ENCODE peak calls at places on chromosome 1, in ten cellular contexts. O is lower leg skin, Z is psoas muscle, F is choroid plexus epithelial cell, B is GM12865, C is H7, M is cardiac fibroblast, Y is epithelial cell of esophagus, K is SK-N-MC, L is astrocyte of the cerebellum. G is an unnamed sample.

GRCh38 chr1:11078631-11079030 is 18.8 kb upstream of the SRM start:
- DNase-seq in K (no peak), Y (no peak), C (no peak), F (no peak), Z (no peak), L (no peak), M (no peak), B (no peak), O (no peak), G (no peak)

GRCh38 chr1:86825294-86825693 is 88.6 kb downstream of the SELENOF start:
- DNase-seq in K (no peak), B (no peak), F (peak), Y (no peak), M (peak), Z (no peak), O (no peak), C (no peak), L (peak), G (no peak)

GRCh38 chr1:212229654-212230053 is 55.6 kb upstream of the PPP2R5A start:
- DNase-seq in M (peak), K (no peak), Y (peak), C (no peak), B (no peak), Z (no peak), F (peak), L (no peak), O (no peak), G (no peak)

GRCh38 chr1:29415156-29415830 is 179.0 kb downstream of the PTPRU start:
- DNase-seq in K (no peak), O (no peak), M (no peak), L (no peak), B (peak), Y (no peak), C (peak), Z (no peak), F (peak), G (no peak)

GRCh38 chr1:192263436-192263835 is 53.4 kb upstream of the RGS21 start:
- DNase-seq in B (no peak), Z (no peak), K (no peak), M (peak), L (peak), Y (peak), C (no peak), F (peak), O (no peak), G (no peak)

GRCh38 chr1:36212782-36213181 is 11.5 kb upstream of the THRAP3 start:
- DNase-seq in C (no peak), Z (no peak), B (no peak), O (no peak), Y (peak), L (no peak), M (no peak), F (no peak), K (no peak), G (no peak)

GRCh38 chr1:98410082-98410481 is 251.4 kb upstream of the SNX7 start:
- DNase-seq in C (no peak), F (no peak), B (no peak), Z (no peak), K (no peak), Y (no peak), M (no peak), L (no peak), O (no peak), G (no peak)

GRCh38 chr1:15592285-15592684 is 7.4 kb upstream of the AGMAT start:
- DNase-seq in K (no peak), B (no peak), F (no peak), Y (peak), C (no peak), O (peak), Z (no peak), M (no peak), L (no peak), G (no peak)

GRCh38 chr1:16984717-16985116 is 4.3 kb upstream of the MFAP2 start:
- DNase-seq in M (peak), Z (peak), O (peak), C (peak), F (peak), K (no peak), Y (peak), B (no peak), L (peak), G (no peak)

GRCh38 chr1:203673550-203674411 is 47.1 kb downstream of the ATP2B4 start:
- DNase-seq in Z (peak), O (peak), Y (peak), F (peak), B (peak), K (no peak), L (peak), C (peak), M (peak), G (no peak)

GRCh38 chr1:239870194-239870593 is 221.5 kb upstream of the FMN2 start:
- DNase-seq in Z (no peak), L (no peak), C (no peak), K (no peak), B (no peak), Y (no peak), F (no peak), M (no peak), O (no peak), G (no peak)

GRCh38 chr1:110412576-110412975 is 5.1 kb upstream of the LAMTOR5 start:
- DNase-seq in K (no peak), Y (peak), F (peak), C (peak), M (peak), L (peak), O (peak), B (peak), Z (peak), G (peak)

GRCh38 chr1:167016090-167016750 is 27.1 kb downstream of the MAEL start:
- DNase-seq in K (no peak), L (no peak), F (no peak), M (no peak), C (no peak), O (no peak), Z (no peak), Y (no peak), B (no peak), G (no peak)

GRCh38 chr1:210342986-210343780 is 14.5 kb downstream of the HHAT start:
- DNase-seq in B (peak), C (no peak), O (no peak), M (no peak), K (no peak), Z (no peak), Y (no peak), F (no peak), L (no peak), G (no peak)

GRCh38 chr1:175097361-175097760 is 29.7 kb downstream of the TNN start:
- DNase-seq in F (no peak), Y (no peak), O (no peak), C (no peak), Z (no peak), M (no peak), K (no peak), L (no peak), B (no peak), G (no peak)

GRCh38 chr1:3772715-3773571 is at the start of gene SMIM1:
- DNase-seq in F (peak), K (no peak), B (no peak), Z (no peak), C (no peak), Y (no peak), M (no peak), O (no peak), L (no peak), G (peak)

GRCh38 chr1:98304888-98305287 is 356.6 kb upstream of the SNX7 start:
- DNase-seq in K (no peak), F (peak), O (no peak), L (no peak), Z (no peak), B (no peak), C (no peak), Y (no peak), M (no peak), G (no peak)

GRCh38 chr1:62727656-62728396 is 39.6 kb upstream of the DOCK7 start:
- DNase-seq in K (no peak), Z (no peak), B (no peak), M (no peak), C (no peak), O (no peak), F (no peak), Y (no peak), L (no peak), G (no peak)

GRCh38 chr1:113278371-113278770 is 111.9 kb upstream of the MAGI3 start:
- DNase-seq in Z (no peak), B (no peak), M (no peak), F (no peak), O (no peak), C (no peak), L (no peak), K (no peak), Y (no peak), G (no peak)

GRCh38 chr1:71196685-71197084 is 115.8 kb upstream of the ZRANB2 start:
- DNase-seq in O (no peak), K (peak), L (peak), B (no peak), F (peak), C (no peak), Y (peak), Z (no peak), M (peak), G (no peak)

GRCh38 chr1:43968348-43968948 is 1.4 kb upstream of the DPH2 start:
- DNase-seq in M (peak), C (peak), F (peak), Y (peak), K (no peak), L (peak), O (no peak), B (peak), Z (no peak), G (no peak)

GRCh38 chr1:184757406-184757805 is 2.7 kb upstream of the EDEM3 start:
- DNase-seq in F (no peak), C (no peak), K (no peak), Y (no peak), O (no peak), M (no peak), L (no peak), B (no peak), Z (no peak), G (no peak)

GRCh38 chr1:86705633-86705985 is 1.2 kb downstream of the SH3GLB1 start:
- DNase-seq in M (peak), Z (no peak), C (no peak), Y (peak), B (no peak), F (peak), K (no peak), O (peak), L (no peak), G (no peak)

GRCh38 chr1:241950390-241950789 is 7.2 kb upstream of the BECN2 start:
- DNase-seq in K (peak), Z (no peak), B (no peak), F (no peak), O (no peak), M (no peak), C (no peak), L (no peak), Y (peak), G (no peak)

GRCh38 chr1:214086945-214087344 is 99.2 kb downstream of the PROX1 start:
- DNase-seq in F (no peak), Z (no peak), O (no peak), L (no peak), B (no peak), Y (no peak), K (no peak), C (no peak), M (no peak), G (no peak)

GRCh38 chr1:147389532-147390184 is 147.2 kb downstream of the CHD1L start:
- DNase-seq in C (peak), Y (peak), B (peak), O (no peak), L (peak), M (peak), K (no peak), F (peak), Z (no peak), G (no peak)

GRCh38 chr1:8021676-8022266 is 4.3 kb downstream of the ERRFI1 start:
- DNase-seq in C (no peak), B (no peak), O (no peak), L (no peak), F (peak), M (peak), Z (no peak), K (no peak), Y (no peak), G (no peak)
- H3K4me3 ChIP-seq in C (no peak), B (no peak), O (no peak), L (peak), F (peak), M (peak), Z (no peak), K (no peak), Y (peak), G (peak)

GRCh38 chr1:202014060-202014459 is 3.7 kb downstream of the ELF3 start:
- DNase-seq in M (no peak), L (no peak), Y (no peak), C (no peak), K (no peak), B (no peak), F (no peak), O (no peak), Z (no peak), G (no peak)
- H3K4me3 ChIP-seq in M (no peak), L (no peak), Y (no peak), C (no peak), K (no peak), B (no peak), F (no peak), O (no peak), Z (no peak), G (peak)

GRCh38 chr1:45542591-45542990 is 8.0 kb upstream of the AKR1A1 start:
- DNase-seq in F (no peak), Z (no peak), M (no peak), L (no peak), C (no peak), B (no peak), K (no peak), O (no peak), Y (no peak), G (peak)
- H3K4me3 ChIP-seq in F (no peak), Z (no peak), M (no peak), L (no peak), C (no peak), B (no peak), K (no peak), O (no peak), Y (no peak), G (no peak)

GRCh38 chr1:232143315-232143886 is 486.5 kb downstream of the SIPA1L2 start:
- DNase-seq in K (no peak), O (no peak), Z (no peak), M (peak), C (no peak), B (no peak), F (no peak), Y (no peak), L (no peak), G (no peak)

GRCh38 chr1:232144696-232145230 is 485.2 kb downstream of the SIPA1L2 start:
- DNase-seq in M (no peak), F (no peak), K (no peak), C (no peak), Y (no peak), B (no peak), L (no peak), Z (no peak), O (no peak), G (no peak)

GRCh38 chr1:232140419-232141166 is 489.3 kb downstream of the SIPA1L2 start:
- DNase-seq in M (no peak), O (no peak), B (no peak), K (no peak), F (no peak), Z (no peak), Y (no peak), L (no peak), C (no peak), G (no peak)

GRCh38 chr1:232145768-232146167 is 484.2 kb downstream of the SIPA1L2 start:
- DNase-seq in C (no peak), K (no peak), M (no peak), O (no peak), B (no peak), Y (no peak), L (no peak), Z (no peak), F (no peak), G (no peak)

GRCh38 chr1:232142403-232143314 is 487.3 kb downstream of the SIPA1L2 start:
- DNase-seq in M (peak), K (no peak), F (peak), Z (peak), B (no peak), L (peak), Y (peak), C (no peak), O (peak), G (no peak)
- H3K4me3 ChIP-seq in M (no peak), K (no peak), F (no peak), Z (no peak), B (no peak), L (no peak), Y (no peak), C (no peak), O (no peak), G (no peak)

GRCh38 chr1:186512698-186513457 is 52.0 kb upstream of the PDC start:
- DNase-seq in B (no peak), Y (no peak), L (no peak), Z (no peak), F (no peak), O (no peak), C (no peak), M (no peak), K (no peak), G (no peak)

GRCh38 chr1:186513526-186513925 is 52.6 kb upstream of the PDC start:
- DNase-seq in B (no peak), C (no peak), M (no peak), F (no peak), Y (no peak), Z (no peak), L (no peak), K (no peak), O (no peak), G (no peak)

GRCh38 chr1:186514367-186514766 is 53.5 kb upstream of the PDC start:
- DNase-seq in O (no peak), F (no peak), B (no peak), Z (no peak), M (no peak), C (no peak), K (no peak), Y (no peak), L (no peak), G (no peak)

DNA sequence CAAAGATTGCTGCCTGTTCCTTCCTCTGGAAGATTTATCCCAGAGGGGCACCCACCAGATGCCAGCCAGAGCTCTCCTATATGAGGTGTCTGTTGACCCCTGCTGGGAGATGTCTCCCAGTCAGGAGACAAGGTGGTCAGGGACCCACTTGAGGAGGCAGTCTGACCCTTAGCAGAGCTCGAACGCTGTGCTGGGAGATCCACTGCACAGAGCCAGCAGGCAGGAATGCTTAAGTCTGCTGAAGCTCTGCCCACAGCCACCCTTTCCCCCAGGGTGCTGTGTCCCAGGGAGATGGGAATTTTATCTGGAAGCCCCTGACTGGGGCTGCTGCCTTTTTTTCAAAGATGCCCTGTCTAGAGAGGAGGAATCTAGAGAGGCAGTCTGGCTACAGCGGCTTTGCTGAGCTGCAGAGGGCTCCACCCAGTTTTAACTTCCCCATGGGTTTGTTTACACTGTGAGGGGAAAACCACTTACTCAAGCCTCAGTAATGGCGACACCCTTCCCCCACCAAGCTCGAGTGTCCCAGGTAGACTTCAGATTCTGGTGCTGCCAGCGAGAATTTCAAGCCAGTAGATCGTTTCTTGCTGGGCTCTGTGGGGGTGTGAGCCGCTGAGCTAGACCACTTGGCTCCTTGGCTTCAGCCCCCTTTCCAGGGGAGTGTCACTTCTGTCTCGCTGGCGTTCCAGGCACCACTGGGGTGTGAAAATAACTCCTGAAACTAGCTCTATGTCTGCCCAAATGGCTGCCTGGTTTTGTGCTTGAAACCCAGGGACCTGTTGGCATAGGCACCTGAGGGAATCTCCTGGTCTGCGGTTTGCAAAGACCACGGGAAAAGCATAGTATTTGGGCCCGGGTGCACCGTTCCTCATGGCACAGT is 51.1 kb upstream of the PDC start:
- DNase-seq in K (no peak), O (no peak), Z (no peak), C (no peak), L (no peak), B (peak), Y (peak), F (peak), M (no peak), G (peak)
- H3K4me3 ChIP-seq in K (no peak), O (no peak), Z (no peak), C (no peak), L (no peak), B (peak), Y (no peak), F (no peak), M (no peak), G (no peak)

DNA sequence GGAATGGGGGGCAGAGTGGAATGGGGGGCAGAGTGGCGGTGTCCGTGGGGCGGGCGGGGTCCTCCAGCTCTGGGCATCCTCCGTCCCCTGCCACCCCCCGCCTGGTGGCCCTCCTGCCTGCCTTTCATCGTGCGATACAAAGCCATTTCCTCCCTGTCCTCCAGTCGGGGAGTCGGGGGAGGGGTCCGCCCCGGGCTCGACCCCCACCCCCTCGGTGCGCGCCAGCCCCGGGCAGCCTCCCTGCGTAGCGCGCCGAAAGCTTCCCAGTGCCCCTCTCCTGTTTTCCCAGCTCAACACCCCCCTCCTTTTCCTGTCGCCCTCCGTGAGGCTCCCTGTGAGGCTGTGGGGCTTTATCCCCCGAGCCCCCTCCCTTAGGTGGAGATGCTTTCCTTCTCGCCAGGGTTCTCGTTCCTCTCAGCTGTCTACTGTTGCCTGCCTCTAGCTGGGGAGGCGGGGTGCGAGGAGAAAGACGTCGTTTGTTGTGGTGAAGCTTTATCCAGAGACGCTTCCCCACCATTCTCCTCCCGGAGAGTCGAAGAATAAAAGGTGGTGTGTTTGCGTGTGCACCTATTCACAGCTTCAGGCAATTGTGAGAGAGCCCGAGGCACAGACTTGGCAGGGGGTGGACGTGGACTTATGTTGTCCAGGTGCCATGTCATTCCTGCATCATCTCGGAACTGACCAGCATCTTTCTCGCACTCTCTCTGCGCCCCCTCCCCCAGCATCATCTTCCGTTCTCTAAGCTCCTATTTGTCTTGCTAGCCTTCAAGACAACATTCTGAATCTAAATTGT is 829 bp downstream of the DNM3 start:
- DNase-seq in F (no peak), O (no peak), K (no peak), Z (peak), B (no peak), L (no peak), C (peak), M (peak), Y (peak), G (peak)
- H3K4me3 ChIP-seq in F (peak), O (peak), K (peak), Z (peak), B (peak), L (peak), C (peak), M (peak), Y (peak), G (peak)

GRCh38 chr1:48775817-48776399 is 783 bp downstream of the BEND5 start:
- DNase-seq in L (no peak), F (no peak), Z (no peak), B (no peak), K (no peak), C (no peak), Y (no peak), O (no peak), M (no peak), G (no peak)
- H3K4me3 ChIP-seq in L (peak), F (no peak), Z (peak), B (peak), K (peak), C (peak), Y (no peak), O (no peak), M (no peak), G (peak)